ENCODE peak calls at places on chromosomes 13 and 19, in four cellular contexts. S is neural progenitor cell, R is AG09309, P is cardiac muscle cell. O is an unnamed sample.

GRCh38 chr19:46821512-46822359 is 28.9 kb downstream of the AP2S1 start:
- DNase-seq in S (peak), R (no peak), P (no peak), O (peak)

GRCh38 chr13:60788156-60788829 is 391.3 kb downstream of the TDRD3 start:
- DNase-seq in S (no peak), R (no peak), P (peak), O (no peak)

GRCh38 chr13:25286308-25286968 is 850 bp downstream of the MTMR6 start:
- DNase-seq in S (peak), R (no peak), P (peak), O (no peak)

GRCh38 chr19:30276312-30276884 is 95.8 kb upstream of the ZNF536 start:
- DNase-seq in S (no peak), R (no peak), P (no peak), O (no peak)

GRCh38 chr13:24074687-24075086 is 85.8 kb upstream of the SPATA13 start:
- DNase-seq in S (no peak), R (no peak), P (no peak), O (no peak)

GRCh38 chr19:45094707-45095106 is 1.7 kb downstream of the PPP1R37 start:
- DNase-seq in S (no peak), R (no peak), P (no peak), O (no peak)

GRCh38 chr13:97004096-97004876 is 10.0 kb upstream of the OXGR1 start:
- DNase-seq in S (no peak), R (no peak), P (peak), O (no peak)

GRCh38 chr13:58620171-58620570 is 988.6 kb downstream of the PCDH17 start:
- DNase-seq in S (peak), R (no peak), P (no peak), O (no peak)

GRCh38 chr13:37001921-37002250 is 1.3 kb downstream of the EXOSC8 start:
- DNase-seq in S (no peak), R (no peak), P (no peak), O (no peak)
- H3K4me3 ChIP-seq in S (peak), R (peak), P (peak), O (peak)

GRCh38 chr19:10815007-10815531 is 20.9 kb downstream of the TMED1 start:
- DNase-seq in S (no peak), R (no peak), P (no peak), O (no peak)

GRCh38 chr19:10817291-10818038 is 18.5 kb downstream of the TMED1 start:
- DNase-seq in S (no peak), R (peak), P (peak), O (no peak)

GRCh38 chr19:10815969-10816635 is 19.9 kb downstream of the TMED1 start:
- DNase-seq in S (no peak), R (no peak), P (no peak), O (no peak)

GRCh38 chr19:10818306-10819123 is 17.5 kb downstream of the TMED1 start:
- DNase-seq in S (no peak), R (no peak), P (no peak), O (no peak)

GRCh38 chr19:10816691-10817090 is 19.3 kb downstream of the TMED1 start:
- DNase-seq in S (no peak), R (no peak), P (no peak), O (no peak)
- H3K4me3 ChIP-seq in S (no peak), R (peak), P (no peak), O (no peak)

DNA sequence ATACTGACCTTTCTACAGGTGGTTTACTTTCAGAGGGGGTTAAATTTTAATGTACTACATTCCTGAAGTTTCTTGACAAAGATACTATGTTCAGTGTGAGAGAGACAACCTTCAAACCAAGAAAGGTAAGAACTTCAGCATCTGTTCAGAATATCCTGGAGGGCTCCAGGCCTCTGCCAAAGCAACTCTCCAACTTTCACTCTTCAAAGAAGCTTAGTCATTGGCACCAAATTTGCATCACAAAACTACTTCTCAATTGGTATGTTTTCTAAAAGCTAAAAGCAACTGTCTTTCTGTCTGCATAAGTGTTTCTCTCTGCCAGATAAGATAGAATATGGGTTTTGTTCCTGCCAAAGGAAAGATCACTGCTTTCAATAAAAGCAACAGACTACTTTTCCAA is 187.4 kb downstream of the SUCLA2 start:
- DNase-seq in S (no peak), R (no peak), P (no peak), O (no peak)
- H3K4me3 ChIP-seq in S (no peak), R (no peak), P (no peak), O (no peak)

GRCh38 chr13:52395704-52396103 is 10.3 kb downstream of the THSD1 start:
- DNase-seq in S (no peak), R (no peak), P (no peak), O (peak)
- H3K4me3 ChIP-seq in S (no peak), R (no peak), P (no peak), O (no peak)

DNA sequence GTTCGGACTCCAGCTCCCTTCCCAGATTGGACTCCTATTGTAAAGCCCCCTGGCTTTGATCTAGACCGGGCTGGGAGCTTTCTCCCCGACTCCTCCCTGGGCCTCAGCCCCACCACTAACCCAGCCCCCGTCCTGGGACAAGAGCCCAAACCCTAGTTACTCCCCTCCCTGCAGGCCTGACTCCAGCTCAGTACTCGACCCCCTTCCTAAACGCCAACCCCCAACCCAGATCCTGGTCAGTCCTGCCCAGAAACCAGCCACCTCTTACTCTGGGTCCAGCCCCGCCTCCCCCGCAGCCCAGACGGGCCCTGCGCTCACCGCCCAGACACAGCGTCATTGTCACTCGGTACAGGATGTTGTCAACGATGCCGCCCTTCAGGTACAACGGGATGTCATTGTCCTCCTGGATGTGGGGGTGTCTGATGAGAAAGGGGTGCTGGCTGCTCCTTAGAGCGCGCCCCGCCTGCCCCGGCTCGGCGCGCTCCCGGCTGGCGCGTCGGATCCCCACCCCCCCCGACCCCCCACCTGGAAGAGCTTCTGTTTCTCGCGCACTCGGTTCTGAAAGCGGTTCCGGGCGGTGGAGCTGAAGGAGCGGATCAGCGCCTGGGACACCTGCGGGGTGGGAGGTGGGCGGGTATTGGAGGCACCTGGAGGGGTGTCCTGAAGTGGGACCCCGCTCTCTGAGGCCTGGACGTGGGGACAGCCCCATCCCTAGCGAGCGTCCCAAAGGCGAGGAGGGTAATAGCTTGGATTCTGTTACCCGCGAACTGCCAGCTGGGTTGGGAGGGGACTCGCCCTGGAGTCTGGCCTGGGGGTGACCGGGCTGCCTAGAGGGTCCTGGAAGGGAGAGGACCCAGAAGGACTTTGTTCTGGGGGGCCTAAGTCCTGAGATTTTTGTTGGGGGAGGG is 849 bp downstream of the COX7A1 start:
- DNase-seq in S (no peak), R (no peak), P (peak), O (no peak)
- H3K4me3 ChIP-seq in S (no peak), R (peak), P (no peak), O (no peak)

GRCh38 chr19:42048992-42049391 is 21.0 kb downstream of the GRIK5 start:
- DNase-seq in S (no peak), R (no peak), P (no peak), O (no peak)
- H3K4me3 ChIP-seq in S (no peak), R (no peak), P (no peak), O (no peak)

GRCh38 chr13:33633701-33634525 is 184.0 kb upstream of the RFC3 start:
- DNase-seq in S (no peak), R (no peak), P (peak), O (no peak)
- H3K4me3 ChIP-seq in S (no peak), R (no peak), P (no peak), O (no peak)

GRCh38 chr19:18730885-18731513 is 47.5 kb downstream of the CRTC1 start:
- DNase-seq in S (no peak), R (no peak), P (no peak), O (no peak)
- H3K4me3 ChIP-seq in S (no peak), R (no peak), P (no peak), O (no peak)

O was measured in WERI-Rb-1.